ENCODE peak calls at places on chromosomes 13 and 19, in eight cellular contexts. One of them, this sample, is unnamed.

GRCh38 chr19:54029930-54030490 is 33.7 kb downstream of the VSTM1 start:
- DNase-seq in transverse colon: peak; percentile 53
- DNase-seq in ovary: peak; percentile 20
- DNase-seq in A549: peak; percentile 88
- DNase-seq in right lobe of liver: peak; percentile 41
- DNase-seq in suprapubic skin: no peak
- DNase-seq in prostate gland: peak; percentile 34
- DNase-seq in breast epithelium: no peak
- DNase-seq in this sample: peak; percentile 43

GRCh38 chr19:32870154-32870573 is 597 bp upstream of the SLC7A9 start:
- DNase-seq in transverse colon: no peak
- DNase-seq in ovary: no peak
- DNase-seq in A549: no peak
- DNase-seq in right lobe of liver: peak; percentile 67
- DNase-seq in suprapubic skin: no peak
- DNase-seq in prostate gland: no peak
- DNase-seq in breast epithelium: no peak
- DNase-seq in this sample: no peak

GRCh38 chr19:37953576-37954303 is 46.7 kb downstream of the SIPA1L3 start:
- DNase-seq in transverse colon: no peak
- DNase-seq in ovary: no peak
- DNase-seq in A549: no peak
- DNase-seq in right lobe of liver: no peak
- DNase-seq in suprapubic skin: no peak
- DNase-seq in prostate gland: no peak
- DNase-seq in breast epithelium: no peak
- DNase-seq in this sample: peak; percentile 32

GRCh38 chr19:8526345-8527062 is 12.5 kb upstream of the ZNF414 start:
- DNase-seq in transverse colon: peak; percentile 92
- DNase-seq in ovary: peak; percentile 97
- DNase-seq in A549: peak; percentile 86
- DNase-seq in right lobe of liver: peak; percentile 91
- DNase-seq in suprapubic skin: peak; percentile 94
- DNase-seq in prostate gland: peak; percentile 91
- DNase-seq in breast epithelium: peak; percentile 92
- DNase-seq in this sample: peak; percentile 97

GRCh38 chr19:13091400-13092161 is 11.1 kb downstream of the LYL1 start:
- DNase-seq in transverse colon: no peak
- DNase-seq in ovary: peak; percentile 82
- DNase-seq in A549: peak; percentile 36
- DNase-seq in right lobe of liver: peak; percentile 23
- DNase-seq in suprapubic skin: no peak
- DNase-seq in prostate gland: no peak
- DNase-seq in breast epithelium: peak; percentile 84
- DNase-seq in this sample: no peak

GRCh38 chr13:80157261-80157942 is 183.5 kb downstream of the SPRY2 start:
- DNase-seq in transverse colon: no peak
- DNase-seq in ovary: no peak
- DNase-seq in A549: no peak
- DNase-seq in right lobe of liver: no peak
- DNase-seq in suprapubic skin: no peak
- DNase-seq in prostate gland: no peak
- DNase-seq in breast epithelium: no peak
- DNase-seq in this sample: no peak

GRCh38 chr19:16566161-16566560 is 6.1 kb downstream of the SLC35E1 start:
- DNase-seq in transverse colon: peak; percentile 51
- DNase-seq in ovary: no peak
- DNase-seq in A549: no peak
- DNase-seq in right lobe of liver: no peak
- DNase-seq in suprapubic skin: no peak
- DNase-seq in prostate gland: no peak
- DNase-seq in breast epithelium: peak; percentile 45
- DNase-seq in this sample: peak; percentile 49

GRCh38 chr13:45325806-45326205 is 15.2 kb downstream of the TPT1 start:
- DNase-seq in transverse colon: no peak
- DNase-seq in ovary: no peak
- DNase-seq in A549: no peak
- DNase-seq in right lobe of liver: no peak
- DNase-seq in suprapubic skin: no peak
- DNase-seq in prostate gland: no peak
- DNase-seq in breast epithelium: no peak
- DNase-seq in this sample: no peak

GRCh38 chr13:111115841-111116500 is 861 bp downstream of the ARHGEF7 start:
- DNase-seq in transverse colon: peak; percentile 29
- DNase-seq in ovary: peak; percentile 64
- DNase-seq in A549: no peak
- DNase-seq in right lobe of liver: peak; percentile 69
- DNase-seq in suprapubic skin: no peak
- DNase-seq in prostate gland: no peak
- DNase-seq in breast epithelium: no peak
- DNase-seq in this sample: peak; percentile 93

GRCh38 chr13:42807866-42808265 is 26.5 kb downstream of the FAM216B start:
- DNase-seq in transverse colon: no peak
- DNase-seq in ovary: no peak
- DNase-seq in A549: peak; percentile 10
- DNase-seq in right lobe of liver: no peak
- DNase-seq in suprapubic skin: no peak
- DNase-seq in prostate gland: no peak
- DNase-seq in breast epithelium: no peak
- DNase-seq in this sample: no peak

GRCh38 chr19:48615145-48616040 is 517 bp upstream of the FAM83E start:
- DNase-seq in transverse colon: no peak
- DNase-seq in ovary: no peak
- DNase-seq in A549: no peak
- DNase-seq in right lobe of liver: no peak
- DNase-seq in suprapubic skin: no peak
- DNase-seq in prostate gland: no peak
- DNase-seq in breast epithelium: no peak
- DNase-seq in this sample: no peak

GRCh38 chr19:48611872-48612271 is 3.0 kb downstream of the FAM83E start:
- DNase-seq in transverse colon: no peak
- DNase-seq in ovary: no peak
- DNase-seq in A549: no peak
- DNase-seq in right lobe of liver: no peak
- DNase-seq in suprapubic skin: no peak
- DNase-seq in prostate gland: no peak
- DNase-seq in breast epithelium: no peak
- DNase-seq in this sample: no peak

GRCh38 chr19:48614436-48615144 is at the start of gene FAM83E:
- DNase-seq in transverse colon: peak; percentile 96
- DNase-seq in ovary: no peak
- DNase-seq in A549: peak; percentile 61
- DNase-seq in right lobe of liver: no peak
- DNase-seq in suprapubic skin: no peak
- DNase-seq in prostate gland: peak; percentile 61
- DNase-seq in breast epithelium: no peak
- DNase-seq in this sample: no peak

GRCh38 chr19:48613024-48613851 is 1.6 kb downstream of the FAM83E start:
- DNase-seq in transverse colon: peak; percentile 72
- DNase-seq in ovary: no peak
- DNase-seq in A549: no peak
- DNase-seq in right lobe of liver: peak; percentile 68
- DNase-seq in suprapubic skin: no peak
- DNase-seq in prostate gland: no peak
- DNase-seq in breast epithelium: no peak
- DNase-seq in this sample: no peak

GRCh38 chr19:48613852-48614435 is 932 bp downstream of the FAM83E start:
- DNase-seq in transverse colon: no peak
- DNase-seq in ovary: no peak
- DNase-seq in A549: no peak
- DNase-seq in right lobe of liver: no peak
- DNase-seq in suprapubic skin: no peak
- DNase-seq in prostate gland: no peak
- DNase-seq in breast epithelium: no peak
- DNase-seq in this sample: no peak
- H3K4me3 ChIP-seq in transverse colon: peak overlapping the region; percentile 36
- H3K4me3 ChIP-seq in ovary: no peak overlapping the region
- H3K4me3 ChIP-seq in A549: no peak overlapping the region
- H3K4me3 ChIP-seq in right lobe of liver: no peak overlapping the region
- H3K4me3 ChIP-seq in suprapubic skin: no peak overlapping the region
- H3K4me3 ChIP-seq in prostate gland: no peak overlapping the region
- H3K4me3 ChIP-seq in breast epithelium: no peak overlapping the region
- H3K4me3 ChIP-seq in this sample: no peak overlapping the region

GRCh38 chr19:3557461-3558248 is at the start of gene MFSD12:
- DNase-seq in transverse colon: peak; percentile 96
- DNase-seq in ovary: peak; percentile 94
- DNase-seq in A549: peak; percentile 92
- DNase-seq in right lobe of liver: peak; percentile 95
- DNase-seq in suprapubic skin: peak; percentile 98
- DNase-seq in prostate gland: peak; percentile 94
- DNase-seq in breast epithelium: peak; percentile 93
- DNase-seq in this sample: peak; percentile 99

GRCh38 chr19:3556978-3557460 is 367 bp downstream of the MFSD12 start:
- DNase-seq in transverse colon: peak; percentile 51
- DNase-seq in ovary: no peak
- DNase-seq in A549: no peak
- DNase-seq in right lobe of liver: peak; percentile 62
- DNase-seq in suprapubic skin: no peak
- DNase-seq in prostate gland: peak; percentile 23
- DNase-seq in breast epithelium: no peak
- DNase-seq in this sample: no peak

GRCh38 chr19:3554254-3555083 is 2.9 kb downstream of the MFSD12 start:
- DNase-seq in transverse colon: no peak
- DNase-seq in ovary: no peak
- DNase-seq in A549: no peak
- DNase-seq in right lobe of liver: no peak
- DNase-seq in suprapubic skin: no peak
- DNase-seq in prostate gland: no peak
- DNase-seq in breast epithelium: no peak
- DNase-seq in this sample: no peak

GRCh38 chr19:3555653-3556422 is 1.5 kb downstream of the MFSD12 start:
- DNase-seq in transverse colon: no peak
- DNase-seq in ovary: no peak
- DNase-seq in A549: no peak
- DNase-seq in right lobe of liver: no peak
- DNase-seq in suprapubic skin: no peak
- DNase-seq in prostate gland: no peak
- DNase-seq in breast epithelium: no peak
- DNase-seq in this sample: no peak

DNA sequence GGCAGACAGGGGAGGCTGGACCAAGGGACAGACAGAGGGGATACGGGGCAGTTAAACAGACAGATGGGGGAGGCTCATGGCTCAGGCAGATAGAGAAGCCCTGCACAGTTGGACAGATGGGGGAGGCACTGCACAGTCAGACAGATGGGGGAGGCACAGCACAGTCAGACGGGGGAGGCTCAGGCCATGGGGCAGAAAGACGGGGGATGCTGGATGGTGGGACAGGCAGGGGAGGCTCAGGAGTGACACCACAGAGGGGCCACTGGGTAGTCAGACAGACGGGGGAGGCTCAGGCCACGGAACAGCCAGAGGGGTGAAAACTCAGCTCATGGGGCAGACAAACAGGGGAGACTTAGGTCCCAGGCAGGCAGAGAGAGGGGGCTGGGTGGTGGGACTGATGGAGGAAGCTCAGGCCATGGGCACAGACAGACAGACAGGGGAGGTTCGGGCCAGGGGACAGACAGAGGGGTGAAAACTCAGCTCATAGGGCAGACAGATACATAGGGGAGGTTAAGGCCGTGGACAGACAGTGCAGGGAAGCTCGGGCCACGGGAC is 886 bp downstream of the MFSD12 start:
- DNase-seq in transverse colon: no peak
- DNase-seq in ovary: no peak
- DNase-seq in A549: no peak
- DNase-seq in right lobe of liver: no peak
- DNase-seq in suprapubic skin: no peak
- DNase-seq in prostate gland: no peak
- DNase-seq in breast epithelium: no peak
- DNase-seq in this sample: no peak
- TF ChIP-seq POLR2A in transverse colon: no peak
- TF ChIP-seq POLR2A in ovary: no peak
- TF ChIP-seq POLR2A in A549: no peak
- TF ChIP-seq POLR2A in right lobe of liver: no peak
- TF ChIP-seq POLR2A in suprapubic skin: no peak
- TF ChIP-seq POLR2A in prostate gland: no peak
- TF ChIP-seq POLR2A in breast epithelium: no peak
- TF ChIP-seq POLR2A in this sample: no peak

GRCh38 chr13:109783447-109783814 is 3.0 kb downstream of the IRS2 start:
- DNase-seq in transverse colon: no peak
- DNase-seq in ovary: peak; percentile 48
- DNase-seq in A549: no peak
- DNase-seq in right lobe of liver: no peak
- DNase-seq in suprapubic skin: no peak
- DNase-seq in prostate gland: no peak
- DNase-seq in breast epithelium: no peak
- DNase-seq in this sample: peak; percentile 85
- H3K4me3 ChIP-seq in transverse colon: no peak overlapping the region
- H3K4me3 ChIP-seq in ovary: no peak overlapping the region
- H3K4me3 ChIP-seq in A549: peak overlapping the region; percentile 89
- H3K4me3 ChIP-seq in right lobe of liver: peak overlapping the region; percentile 67
- H3K4me3 ChIP-seq in suprapubic skin: peak overlapping the region; percentile 84
- H3K4me3 ChIP-seq in prostate gland: no peak overlapping the region
- H3K4me3 ChIP-seq in breast epithelium: peak overlapping the region; percentile 81
- H3K4me3 ChIP-seq in this sample: no peak overlapping the region

DNA sequence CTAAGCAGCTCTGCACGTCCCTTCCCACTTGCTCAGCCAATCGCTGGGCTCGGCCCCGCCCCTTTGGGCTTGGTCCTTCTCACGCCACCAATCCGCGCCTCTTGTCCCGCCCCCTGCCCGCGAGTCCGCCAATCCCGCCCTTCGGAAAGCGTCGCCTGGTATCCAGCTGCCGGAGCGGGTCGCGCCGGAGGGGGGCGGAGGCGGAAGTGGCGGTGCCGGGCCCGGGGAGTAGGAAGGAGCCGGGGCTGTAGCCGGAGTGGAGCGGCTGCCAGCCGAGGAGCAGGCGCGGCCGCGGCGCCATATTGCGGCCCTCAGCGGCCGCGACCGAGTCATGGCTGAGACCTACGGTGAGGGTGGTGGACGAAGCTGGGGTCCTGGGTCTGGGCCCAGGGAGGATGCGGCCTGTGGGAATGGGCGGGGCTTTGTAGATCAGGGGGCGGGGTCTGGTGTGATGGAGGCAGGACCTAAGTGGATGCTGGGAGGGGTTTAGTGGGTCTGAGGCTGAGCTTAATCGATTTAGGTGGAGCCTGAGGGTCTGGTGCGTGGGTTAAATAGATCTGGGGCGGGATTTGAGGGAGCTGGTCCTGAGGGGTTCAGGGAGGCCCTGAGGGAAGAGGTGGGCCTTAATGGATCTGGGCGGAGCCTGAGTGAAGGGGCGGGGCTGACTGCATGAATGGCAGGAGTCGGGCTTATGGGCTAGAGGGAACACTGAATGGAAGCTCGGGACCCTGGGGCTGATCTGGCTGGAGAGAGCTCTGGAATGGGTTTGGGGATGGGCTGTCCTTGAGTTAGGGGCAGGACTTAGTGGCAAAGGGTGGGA is at the start of gene RAB4B:
- DNase-seq in transverse colon: peak; percentile 100
- DNase-seq in ovary: peak; percentile 100
- DNase-seq in A549: peak; percentile 100
- DNase-seq in right lobe of liver: peak; percentile 100
- DNase-seq in suprapubic skin: peak; percentile 100
- DNase-seq in prostate gland: peak; percentile 100
- DNase-seq in breast epithelium: peak; percentile 100
- DNase-seq in this sample: peak; percentile 100
- TF ChIP-seq POLR2A in transverse colon: peak; percentile 89
- TF ChIP-seq POLR2A in ovary: no peak
- TF ChIP-seq POLR2A in A549: peak; percentile 61
- TF ChIP-seq POLR2A in right lobe of liver: peak; percentile 64
- TF ChIP-seq POLR2A in suprapubic skin: peak; percentile 78
- TF ChIP-seq POLR2A in prostate gland: peak; percentile 9
- TF ChIP-seq POLR2A in breast epithelium: peak; percentile 45
- TF ChIP-seq POLR2A in this sample: no peak

GRCh38 chr19:29945433-29945832 is 3.4 kb downstream of the URI1 start:
- DNase-seq in transverse colon: no peak
- DNase-seq in ovary: no peak
- DNase-seq in A549: no peak
- DNase-seq in right lobe of liver: no peak
- DNase-seq in suprapubic skin: no peak
- DNase-seq in prostate gland: no peak
- DNase-seq in breast epithelium: no peak
- DNase-seq in this sample: no peak
- H3K4me3 ChIP-seq in transverse colon: no peak overlapping the region
- H3K4me3 ChIP-seq in ovary: no peak overlapping the region
- H3K4me3 ChIP-seq in A549: no peak overlapping the region
- H3K4me3 ChIP-seq in right lobe of liver: no peak overlapping the region
- H3K4me3 ChIP-seq in suprapubic skin: peak overlapping the region; percentile 13
- H3K4me3 ChIP-seq in prostate gland: no peak overlapping the region
- H3K4me3 ChIP-seq in breast epithelium: peak overlapping the region; percentile 0
- H3K4me3 ChIP-seq in this sample: no peak overlapping the region